ENCODE peak calls at places on chromosomes 5 and 9, in five cellular contexts. One of them, this sample, is unnamed.

GRCh38 chr5:151240891-151241290 is 12.1 kb upstream of the GM2A start:
- DNase-seq in psoas muscle: no peak
- DNase-seq in WERI-Rb-1: no peak
- DNase-seq in sigmoid colon: no peak
- DNase-seq in foreskin fibroblast: no peak
- DNase-seq in this sample: no peak

GRCh38 chr5:173454764-173455598 is 126.8 kb upstream of the STC2 start:
- DNase-seq in psoas muscle: peak; percentile 80
- DNase-seq in WERI-Rb-1: no peak
- DNase-seq in sigmoid colon: peak; percentile 84
- DNase-seq in foreskin fibroblast: peak; percentile 97
- DNase-seq in this sample: no peak

GRCh38 chr5:94908889-94909480 is 290.5 kb downstream of the SLF1 start:
- DNase-seq in psoas muscle: no peak
- DNase-seq in WERI-Rb-1: peak; percentile 13
- DNase-seq in sigmoid colon: no peak
- DNase-seq in foreskin fibroblast: peak; percentile 68
- DNase-seq in this sample: peak; percentile 35

GRCh38 chr9:81182421-81182820 is 506.9 kb downstream of the TLE1 start:
- DNase-seq in psoas muscle: no peak
- DNase-seq in WERI-Rb-1: no peak
- DNase-seq in sigmoid colon: no peak
- DNase-seq in foreskin fibroblast: peak; percentile 62
- DNase-seq in this sample: no peak

GRCh38 chr5:170552486-170553122 is 48.8 kb downstream of the KCNIP1 start:
- DNase-seq in psoas muscle: peak; percentile 61
- DNase-seq in WERI-Rb-1: no peak
- DNase-seq in sigmoid colon: peak; percentile 93
- DNase-seq in foreskin fibroblast: peak; percentile 8
- DNase-seq in this sample: peak; percentile 73

GRCh38 chr5:4781312-4781711 is 358.8 kb upstream of the ADAMTS16 start:
- DNase-seq in psoas muscle: no peak
- DNase-seq in WERI-Rb-1: peak; percentile 36
- DNase-seq in sigmoid colon: no peak
- DNase-seq in foreskin fibroblast: no peak
- DNase-seq in this sample: no peak

GRCh38 chr5:113215401-113216060 is 219.3 kb downstream of the TSSK1B start:
- DNase-seq in psoas muscle: no peak
- DNase-seq in WERI-Rb-1: peak; percentile 90
- DNase-seq in sigmoid colon: no peak
- DNase-seq in foreskin fibroblast: peak; percentile 49
- DNase-seq in this sample: no peak

GRCh38 chr9:127968046-127968445 is 12.7 kb downstream of the EEIG1 start:
- DNase-seq in psoas muscle: no peak
- DNase-seq in WERI-Rb-1: no peak
- DNase-seq in sigmoid colon: peak; percentile 70
- DNase-seq in foreskin fibroblast: peak; percentile 72
- DNase-seq in this sample: no peak

GRCh38 chr9:133514475-133515239 is 10.1 kb downstream of the MYMK start:
- DNase-seq in psoas muscle: peak; percentile 59
- DNase-seq in WERI-Rb-1: no peak
- DNase-seq in sigmoid colon: no peak
- DNase-seq in foreskin fibroblast: no peak
- DNase-seq in this sample: no peak

GRCh38 chr9:109016132-109016531 is 2.8 kb upstream of the CTNNAL1 start:
- DNase-seq in psoas muscle: no peak
- DNase-seq in WERI-Rb-1: no peak
- DNase-seq in sigmoid colon: no peak
- DNase-seq in foreskin fibroblast: no peak
- DNase-seq in this sample: no peak

GRCh38 chr9:98091735-98092632 is 27.0 kb downstream of the TRIM14 start:
- DNase-seq in psoas muscle: no peak
- DNase-seq in WERI-Rb-1: peak; percentile 76
- DNase-seq in sigmoid colon: no peak
- DNase-seq in foreskin fibroblast: no peak
- DNase-seq in this sample: peak; percentile 80

GRCh38 chr5:1507961-1508678 is 15.6 kb downstream of the LPCAT1 start:
- DNase-seq in psoas muscle: peak; percentile 4
- DNase-seq in WERI-Rb-1: peak; percentile 81
- DNase-seq in sigmoid colon: peak; percentile 61
- DNase-seq in foreskin fibroblast: no peak
- DNase-seq in this sample: no peak

GRCh38 chr5:142447887-142448286 is 123.1 kb upstream of the SPRY4 start:
- DNase-seq in psoas muscle: no peak
- DNase-seq in WERI-Rb-1: no peak
- DNase-seq in sigmoid colon: no peak
- DNase-seq in foreskin fibroblast: no peak
- DNase-seq in this sample: no peak

GRCh38 chr9:30713279-30713678 is 1671.2 kb upstream of the ACO1 start:
- DNase-seq in psoas muscle: no peak
- DNase-seq in WERI-Rb-1: no peak
- DNase-seq in sigmoid colon: no peak
- DNase-seq in foreskin fibroblast: no peak
- DNase-seq in this sample: no peak

GRCh38 chr9:38227061-38227540 is 158.1 kb upstream of the SHB start:
- DNase-seq in psoas muscle: no peak
- DNase-seq in WERI-Rb-1: peak; percentile 95
- DNase-seq in sigmoid colon: no peak
- DNase-seq in foreskin fibroblast: peak; percentile 45
- DNase-seq in this sample: no peak

GRCh38 chr9:93968451-93969327 is 13.5 kb upstream of the BARX1 start:
- DNase-seq in psoas muscle: no peak
- DNase-seq in WERI-Rb-1: no peak
- DNase-seq in sigmoid colon: peak; percentile 39
- DNase-seq in foreskin fibroblast: peak; percentile 24
- DNase-seq in this sample: no peak

GRCh38 chr9:70479880-70480291 is 65.4 kb upstream of the KLF9 start:
- DNase-seq in psoas muscle: peak; percentile 34
- DNase-seq in WERI-Rb-1: peak; percentile 31
- DNase-seq in sigmoid colon: peak; percentile 72
- DNase-seq in foreskin fibroblast: peak; percentile 82
- DNase-seq in this sample: no peak

GRCh38 chr9:93100265-93100636 is 4.2 kb downstream of the CARD19 start:
- DNase-seq in psoas muscle: no peak
- DNase-seq in WERI-Rb-1: no peak
- DNase-seq in sigmoid colon: peak; percentile 53
- DNase-seq in foreskin fibroblast: no peak
- DNase-seq in this sample: no peak

GRCh38 chr9:35776018-35776417 is 15.4 kb upstream of the NPR2 start:
- DNase-seq in psoas muscle: no peak
- DNase-seq in WERI-Rb-1: no peak
- DNase-seq in sigmoid colon: no peak
- DNase-seq in foreskin fibroblast: no peak
- DNase-seq in this sample: no peak

GRCh38 chr5:180007582-180007981 is 64.0 kb downstream of the RNF130 start:
- DNase-seq in psoas muscle: no peak
- DNase-seq in WERI-Rb-1: peak; percentile 49
- DNase-seq in sigmoid colon: no peak
- DNase-seq in foreskin fibroblast: no peak
- DNase-seq in this sample: no peak

GRCh38 chr9:84212224-84212623 is 128.3 kb downstream of the SLC28A3 start:
- DNase-seq in psoas muscle: no peak
- DNase-seq in WERI-Rb-1: no peak
- DNase-seq in sigmoid colon: no peak
- DNase-seq in foreskin fibroblast: no peak
- DNase-seq in this sample: no peak

GRCh38 chr5:87829214-87829551 is 416.5 kb upstream of the CCNH start:
- DNase-seq in psoas muscle: peak; percentile 55
- DNase-seq in WERI-Rb-1: no peak
- DNase-seq in sigmoid colon: peak; percentile 83
- DNase-seq in foreskin fibroblast: peak; percentile 51
- DNase-seq in this sample: no peak

GRCh38 chr5:153460421-153460820 is 30.0 kb upstream of the GRIA1 start:
- DNase-seq in psoas muscle: no peak
- DNase-seq in WERI-Rb-1: no peak
- DNase-seq in sigmoid colon: no peak
- DNase-seq in foreskin fibroblast: peak; percentile 67
- DNase-seq in this sample: no peak

GRCh38 chr5:62653001-62653863 is 74.6 kb downstream of the LRRC70 start:
- DNase-seq in psoas muscle: no peak
- DNase-seq in WERI-Rb-1: no peak
- DNase-seq in sigmoid colon: no peak
- DNase-seq in foreskin fibroblast: no peak
- DNase-seq in this sample: no peak

GRCh38 chr9:71442937-71443336 is 321.5 kb upstream of the TRPM3 start:
- DNase-seq in psoas muscle: no peak
- DNase-seq in WERI-Rb-1: no peak
- DNase-seq in sigmoid colon: no peak
- DNase-seq in foreskin fibroblast: no peak
- DNase-seq in this sample: no peak

GRCh38 chr9:84419203-84419602 is 78.6 kb upstream of the SLC28A3 start:
- DNase-seq in psoas muscle: no peak
- DNase-seq in WERI-Rb-1: no peak
- DNase-seq in sigmoid colon: no peak
- DNase-seq in foreskin fibroblast: no peak
- DNase-seq in this sample: no peak

GRCh38 chr5:132065351-132065937 is 5.0 kb downstream of the IL3 start:
- DNase-seq in psoas muscle: no peak
- DNase-seq in WERI-Rb-1: peak; percentile 78
- DNase-seq in sigmoid colon: peak; percentile 56
- DNase-seq in foreskin fibroblast: peak; percentile 84
- DNase-seq in this sample: peak; percentile 52

GRCh38 chr5:179901915-179902762 is 5.6 kb downstream of the TBC1D9B start:
- DNase-seq in psoas muscle: no peak
- DNase-seq in WERI-Rb-1: no peak
- DNase-seq in sigmoid colon: no peak
- DNase-seq in foreskin fibroblast: no peak
- DNase-seq in this sample: no peak

GRCh38 chr5:36719266-36719665 is 112.9 kb downstream of the SLC1A3 start:
- DNase-seq in psoas muscle: no peak
- DNase-seq in WERI-Rb-1: no peak
- DNase-seq in sigmoid colon: no peak
- DNase-seq in foreskin fibroblast: no peak
- DNase-seq in this sample: no peak

GRCh38 chr9:119273984-119274665 is 95.1 kb downstream of the BRINP1 start:
- DNase-seq in psoas muscle: no peak
- DNase-seq in WERI-Rb-1: no peak
- DNase-seq in sigmoid colon: no peak
- DNase-seq in foreskin fibroblast: no peak
- DNase-seq in this sample: no peak

GRCh38 chr9:118262191-118262590 is 558.0 kb downstream of the TLR4 start:
- DNase-seq in psoas muscle: no peak
- DNase-seq in WERI-Rb-1: no peak
- DNase-seq in sigmoid colon: no peak
- DNase-seq in foreskin fibroblast: no peak
- DNase-seq in this sample: no peak

GRCh38 chr5:56175465-56175864 is 57.7 kb downstream of the ANKRD55 start:
- DNase-seq in psoas muscle: no peak
- DNase-seq in WERI-Rb-1: no peak
- DNase-seq in sigmoid colon: peak; percentile 85
- DNase-seq in foreskin fibroblast: peak; percentile 90
- DNase-seq in this sample: no peak

GRCh38 chr5:79971156-79971555 is 19.9 kb downstream of the MTX3 start:
- DNase-seq in psoas muscle: no peak
- DNase-seq in WERI-Rb-1: no peak
- DNase-seq in sigmoid colon: no peak
- DNase-seq in foreskin fibroblast: peak; percentile 58
- DNase-seq in this sample: no peak

GRCh38 chr5:124349931-124350330 is 396.5 kb downstream of the ZNF608 start:
- DNase-seq in psoas muscle: no peak
- DNase-seq in WERI-Rb-1: no peak
- DNase-seq in sigmoid colon: no peak
- DNase-seq in foreskin fibroblast: no peak
- DNase-seq in this sample: no peak

GRCh38 chr5:81778642-81779041 is 27.7 kb upstream of the SSBP2 start:
- DNase-seq in psoas muscle: no peak
- DNase-seq in WERI-Rb-1: no peak
- DNase-seq in sigmoid colon: no peak
- DNase-seq in foreskin fibroblast: peak; percentile 56
- DNase-seq in this sample: no peak

GRCh38 chr5:61933787-61934626 is 372.0 kb upstream of the KIF2A start:
- DNase-seq in psoas muscle: no peak
- DNase-seq in WERI-Rb-1: peak; percentile 53
- DNase-seq in sigmoid colon: no peak
- DNase-seq in foreskin fibroblast: peak; percentile 65
- DNase-seq in this sample: peak; percentile 43

GRCh38 chr5:135930949-135931295 is 23.9 kb downstream of the LECT2 start:
- DNase-seq in psoas muscle: no peak
- DNase-seq in WERI-Rb-1: no peak
- DNase-seq in sigmoid colon: no peak
- DNase-seq in foreskin fibroblast: no peak
- DNase-seq in this sample: no peak

GRCh38 chr5:88183255-88183654 is 85.4 kb downstream of the TMEM161B start:
- DNase-seq in psoas muscle: no peak
- DNase-seq in WERI-Rb-1: no peak
- DNase-seq in sigmoid colon: no peak
- DNase-seq in foreskin fibroblast: no peak
- DNase-seq in this sample: no peak

GRCh38 chr5:75734913-75735789 is 17.9 kb upstream of the POC5 start:
- DNase-seq in psoas muscle: no peak
- DNase-seq in WERI-Rb-1: peak; percentile 57
- DNase-seq in sigmoid colon: no peak
- DNase-seq in foreskin fibroblast: peak; percentile 34
- DNase-seq in this sample: peak; percentile 59
- TF ChIP-seq CTCF in psoas muscle: no peak
- TF ChIP-seq CTCF in WERI-Rb-1: peak; percentile 75
- TF ChIP-seq CTCF in sigmoid colon: no peak
- TF ChIP-seq CTCF in foreskin fibroblast: peak; percentile 30
- TF ChIP-seq CTCF in this sample: peak; percentile 56

DNA sequence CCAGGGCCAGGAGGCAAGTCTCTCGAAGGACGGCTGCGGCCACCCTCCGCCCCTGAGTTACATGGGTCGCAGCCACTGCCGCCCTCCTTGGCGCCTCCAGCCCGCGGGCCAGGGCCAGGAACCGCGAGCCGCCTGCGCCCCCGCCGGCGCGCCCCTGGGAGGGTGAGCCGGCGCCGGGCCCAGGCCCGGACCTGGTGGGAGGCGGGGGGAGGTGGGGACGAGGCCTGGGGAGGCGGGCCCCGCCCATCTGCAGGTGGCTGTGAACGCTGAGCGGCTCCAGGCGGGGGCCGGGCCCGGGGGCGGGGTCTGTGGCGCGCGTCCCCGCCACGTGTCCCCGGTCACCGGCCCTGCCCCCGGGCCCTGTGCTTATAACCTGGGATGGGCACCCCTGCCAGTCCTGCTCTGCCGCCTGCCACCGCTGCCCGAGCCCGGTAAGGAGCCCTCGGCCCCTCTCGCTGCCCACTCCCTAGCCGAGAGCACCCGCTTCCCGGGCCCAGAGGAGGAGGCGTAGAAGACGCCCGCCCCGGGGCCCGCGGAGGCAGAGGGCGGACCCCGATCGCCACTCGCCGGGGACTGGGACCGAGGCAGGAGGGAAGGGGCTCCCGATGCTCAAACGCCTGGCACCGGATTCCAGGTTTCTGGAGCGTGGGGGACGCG is at the start of gene ASS1:
- DNase-seq in psoas muscle: peak; percentile 77
- DNase-seq in WERI-Rb-1: peak; percentile 94
- DNase-seq in sigmoid colon: peak; percentile 85
- DNase-seq in foreskin fibroblast: peak; percentile 78
- DNase-seq in this sample: peak; percentile 63
- H3K4me3 ChIP-seq in psoas muscle: peak within 1 kb of the TSS; percentile 83
- H3K4me3 ChIP-seq in WERI-Rb-1: peak within 1 kb of the TSS; percentile 67
- H3K4me3 ChIP-seq in sigmoid colon: peak within 1 kb of the TSS; percentile 53
- H3K4me3 ChIP-seq in foreskin fibroblast: peak within 1 kb of the TSS; percentile 60
- H3K4me3 ChIP-seq in this sample: peak within 1 kb of the TSS; percentile 63

GRCh38 chr5:155728146-155728856 is 598.7 kb upstream of the SGCD start:
- DNase-seq in psoas muscle: peak; percentile 47
- DNase-seq in WERI-Rb-1: peak; percentile 86
- DNase-seq in sigmoid colon: peak; percentile 70
- DNase-seq in foreskin fibroblast: peak; percentile 34
- DNase-seq in this sample: peak; percentile 29
- TF ChIP-seq CTCF in psoas muscle: no peak
- TF ChIP-seq CTCF in WERI-Rb-1: peak; percentile 24
- TF ChIP-seq CTCF in sigmoid colon: no peak
- TF ChIP-seq CTCF in foreskin fibroblast: no peak
- TF ChIP-seq CTCF in this sample: no peak

GRCh38 chr9:114289106-114289505 is 33.8 kb upstream of the ORM1 start:
- DNase-seq in psoas muscle: peak; percentile 3
- DNase-seq in WERI-Rb-1: peak; percentile 15
- DNase-seq in sigmoid colon: peak; percentile 46
- DNase-seq in foreskin fibroblast: no peak
- DNase-seq in this sample: peak; percentile 37
- H3K4me3 ChIP-seq in psoas muscle: no peak overlapping the region
- H3K4me3 ChIP-seq in WERI-Rb-1: no peak overlapping the region
- H3K4me3 ChIP-seq in sigmoid colon: no peak overlapping the region
- H3K4me3 ChIP-seq in foreskin fibroblast: no peak overlapping the region
- H3K4me3 ChIP-seq in this sample: no peak overlapping the region

This sample was measured in dorsolateral prefrontal cortex.